ENCODE peak calls at places on chromosome 22, in four cellular contexts. C, P, A and E are unnamed samples.

GRCh38 chr22:22047266-22047665 is 64.7 kb upstream of the TOP3B start:
- DNase-seq in A (no peak), P (no peak), C (no peak), E (no peak)

GRCh38 chr22:41284465-41284864 is 1.5 kb downstream of the RANGAP1 start:
- DNase-seq in A (no peak), C (no peak), P (no peak), E (no peak)

GRCh38 chr22:31530816-31531180 is 34.5 kb downstream of the SFI1 start:
- DNase-seq in A (peak; percentile 13), P (no peak), C (peak; percentile 54), E (no peak)

GRCh38 chr22:49897015-49897684 is 21.1 kb downstream of the ALG12 start:
- DNase-seq in C (no peak), A (no peak), P (no peak), E (no peak)

GRCh38 chr22:30435674-30436126 is 10.1 kb downstream of the MTFP1 start:
- DNase-seq in C (no peak), A (no peak), P (no peak), E (no peak)

GRCh38 chr22:30649430-30650007 is 13.9 kb downstream of the SLC35E4 start:
- DNase-seq in P (peak; percentile 88), A (peak; percentile 72), C (peak; percentile 66), E (peak; percentile 63)

GRCh38 chr22:30427871-30428270 is 2.3 kb downstream of the MTFP1 start:
- DNase-seq in A (no peak), P (no peak), C (no peak), E (no peak)

GRCh38 chr22:23750374-23750743 is 553 bp downstream of the ZNF70 start:
- DNase-seq in C (no peak), A (no peak), P (no peak), E (no peak)

GRCh38 chr22:27238935-27239510 is 562.5 kb downstream of the MN1 start:
- DNase-seq in A (peak; percentile 38), P (no peak), C (peak; percentile 99), E (peak; percentile 100)

GRCh38 chr22:23752090-23752691 is 1.3 kb upstream of the ZNF70 start:
- DNase-seq in P (peak; percentile 80), C (no peak), A (no peak), E (no peak)

GRCh38 chr22:44025171-44026065 is 1.3 kb downstream of the PARVB start:
- DNase-seq in C (no peak), A (no peak), P (peak; percentile 79), E (no peak)

GRCh38 chr22:49934144-49934890 is 15.9 kb downstream of the CRELD2 start:
- DNase-seq in A (no peak), P (peak; percentile 75), C (no peak), E (no peak)

GRCh38 chr22:17213976-17214375 is 5.3 kb downstream of the ADA2 start:
- DNase-seq in A (peak; percentile 66), C (peak; percentile 55), P (peak; percentile 46), E (peak; percentile 27)

GRCh38 chr22:23684051-23684450 is 6.8 kb upstream of the RGL4 start:
- DNase-seq in P (no peak), A (no peak), C (no peak), E (no peak)

GRCh38 chr22:31279327-31279669 is 13.0 kb downstream of the PIK3IP1 start:
- DNase-seq in C (no peak), A (no peak), P (no peak), E (no peak)

GRCh38 chr22:49576241-49577141 is 251.2 kb downstream of the BRD1 start:
- DNase-seq in C (no peak), A (no peak), P (no peak), E (no peak)

GRCh38 chr22:30460147-30460546 is 11.7 kb downstream of the SEC14L3 start:
- DNase-seq in P (no peak), A (no peak), C (no peak), E (no peak)

GRCh38 chr22:40363059-40363458 is 7.3 kb upstream of the SGSM3 start:
- DNase-seq in C (no peak), A (no peak), P (no peak), E (no peak)

GRCh38 chr22:44139773-44140172 is 41.0 kb upstream of the PARVG start:
- DNase-seq in P (no peak), C (no peak), A (no peak), E (no peak)

GRCh38 chr22:39173787-39174497 is 21.5 kb upstream of the CBX7 start:
- DNase-seq in P (no peak), C (no peak), A (peak; percentile 52), E (no peak)

GRCh38 chr22:23715811-23716355 is 25.1 kb downstream of the RGL4 start:
- DNase-seq in A (no peak), P (no peak), C (peak; percentile 9), E (no peak)

GRCh38 chr22:30245985-30246901 is at the start of gene LIF:
- DNase-seq in C (peak; percentile 74), A (peak; percentile 49), P (no peak), E (peak; percentile 79)

GRCh38 chr22:23862103-23862502 is 4.4 kb downstream of the SLC2A11 start:
- DNase-seq in C (peak; percentile 71), P (peak; percentile 73), A (peak; percentile 69), E (peak; percentile 34)

GRCh38 chr22:44576311-44577260 is 78.6 kb upstream of the RTL6 start:
- DNase-seq in C (no peak), P (no peak), A (no peak), E (no peak)

GRCh38 chr22:49394116-49394785 is 433.4 kb downstream of the BRD1 start:
- DNase-seq in A (no peak), C (no peak), P (no peak), E (no peak)

GRCh38 chr22:29194269-29194668 is 11.4 kb upstream of the EMID1 start:
- DNase-seq in C (no peak), A (no peak), P (no peak), E (no peak)

GRCh38 chr22:49371325-49372110 is 456.2 kb downstream of the BRD1 start:
- DNase-seq in C (no peak), A (no peak), P (no peak), E (no peak)

GRCh38 chr22:31611065-31611760 is 50.8 kb downstream of the PISD start:
- DNase-seq in P (no peak), C (peak; percentile 60), A (no peak), E (no peak)

GRCh38 chr22:50506611-50507420 is 686 bp downstream of the LMF2 start:
- DNase-seq in P (peak; percentile 33), A (no peak), C (no peak), E (no peak)

GRCh38 chr22:48803171-48803992 is 1024.3 kb downstream of the BRD1 start:
- DNase-seq in P (no peak), A (no peak), C (no peak), E (no peak)

GRCh38 chr22:33272866-33273265 is 214.7 kb upstream of the SYN3 start:
- DNase-seq in P (no peak), C (no peak), A (no peak), E (no peak)

GRCh38 chr22:35170716-35171697 is 86.3 kb upstream of the HMGXB4 start:
- DNase-seq in C (no peak), A (peak; percentile 90), P (no peak), E (no peak)

GRCh38 chr22:38317237-38317994 is at the start of gene CSNK1E:
- DNase-seq in C (no peak), A (peak; percentile 78), P (peak; percentile 70), E (peak; percentile 46)

GRCh38 chr22:48734961-48735360 is 1092.7 kb downstream of the BRD1 start:
- DNase-seq in C (no peak), A (no peak), P (no peak), E (no peak)

GRCh38 chr22:50691521-50691920 is 18.9 kb downstream of the SHANK3 start:
- DNase-seq in A (peak; percentile 29), C (peak; percentile 71), P (peak; percentile 62), E (peak; percentile 40)

DNA sequence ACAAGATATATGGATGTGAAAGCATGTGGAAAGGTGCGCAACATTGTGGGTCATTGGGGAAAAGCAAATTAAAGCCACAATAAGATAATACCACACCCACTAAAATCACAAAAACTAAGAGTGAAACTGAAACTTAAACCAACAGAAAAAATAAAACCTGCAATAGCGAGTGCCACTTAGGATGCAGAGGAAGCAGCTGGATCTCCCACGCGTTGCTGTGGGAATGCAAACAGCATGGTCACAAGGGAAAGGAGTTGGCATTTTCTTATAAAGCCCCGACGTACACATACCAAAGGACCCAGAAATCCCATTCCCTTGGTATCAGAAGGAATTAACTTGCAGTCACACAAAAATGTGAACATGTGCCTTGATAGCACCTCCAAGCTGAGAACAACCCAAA is 712.0 kb downstream of the TBC1D22A start:
- DNase-seq in A (no peak), P (peak; percentile 13), C (peak; percentile 20), E (no peak)
- H3K4me3 ChIP-seq in A (no peak overlapping the region), P (no peak overlapping the region), C (no peak overlapping the region), E (no peak overlapping the region)

GRCh38 chr22:20920881-20921203 is 3.6 kb downstream of the CRKL start:
- DNase-seq in A (no peak), P (no peak), C (no peak), E (no peak)
- H3K4me3 ChIP-seq in A (no peak overlapping the region), P (peak overlapping the region; percentile 58), C (peak overlapping the region; percentile 95), E (peak overlapping the region; percentile 93)

GRCh38 chr22:42284230-42284591 is 13.8 kb upstream of the TCF20 start:
- DNase-seq in A (no peak), C (no peak), P (no peak), E (no peak)

GRCh38 chr22:42284643-42285181 is 14.3 kb upstream of the TCF20 start:
- DNase-seq in P (no peak), A (no peak), C (no peak), E (no peak)

GRCh38 chr22:42285604-42286003 is 15.2 kb upstream of the TCF20 start:
- DNase-seq in P (no peak), A (no peak), C (no peak), E (no peak)

GRCh38 chr22:42287174-42287890 is 16.9 kb upstream of the TCF20 start:
- DNase-seq in C (no peak), P (peak; percentile 76), A (no peak), E (no peak)

GRCh38 chr22:42286205-42286604 is 15.8 kb upstream of the TCF20 start:
- DNase-seq in A (no peak), P (peak; percentile 65), C (no peak), E (no peak)
- H3K4me3 ChIP-seq in A (no peak overlapping the region), P (no peak overlapping the region), C (no peak overlapping the region), E (no peak overlapping the region)

DNA sequence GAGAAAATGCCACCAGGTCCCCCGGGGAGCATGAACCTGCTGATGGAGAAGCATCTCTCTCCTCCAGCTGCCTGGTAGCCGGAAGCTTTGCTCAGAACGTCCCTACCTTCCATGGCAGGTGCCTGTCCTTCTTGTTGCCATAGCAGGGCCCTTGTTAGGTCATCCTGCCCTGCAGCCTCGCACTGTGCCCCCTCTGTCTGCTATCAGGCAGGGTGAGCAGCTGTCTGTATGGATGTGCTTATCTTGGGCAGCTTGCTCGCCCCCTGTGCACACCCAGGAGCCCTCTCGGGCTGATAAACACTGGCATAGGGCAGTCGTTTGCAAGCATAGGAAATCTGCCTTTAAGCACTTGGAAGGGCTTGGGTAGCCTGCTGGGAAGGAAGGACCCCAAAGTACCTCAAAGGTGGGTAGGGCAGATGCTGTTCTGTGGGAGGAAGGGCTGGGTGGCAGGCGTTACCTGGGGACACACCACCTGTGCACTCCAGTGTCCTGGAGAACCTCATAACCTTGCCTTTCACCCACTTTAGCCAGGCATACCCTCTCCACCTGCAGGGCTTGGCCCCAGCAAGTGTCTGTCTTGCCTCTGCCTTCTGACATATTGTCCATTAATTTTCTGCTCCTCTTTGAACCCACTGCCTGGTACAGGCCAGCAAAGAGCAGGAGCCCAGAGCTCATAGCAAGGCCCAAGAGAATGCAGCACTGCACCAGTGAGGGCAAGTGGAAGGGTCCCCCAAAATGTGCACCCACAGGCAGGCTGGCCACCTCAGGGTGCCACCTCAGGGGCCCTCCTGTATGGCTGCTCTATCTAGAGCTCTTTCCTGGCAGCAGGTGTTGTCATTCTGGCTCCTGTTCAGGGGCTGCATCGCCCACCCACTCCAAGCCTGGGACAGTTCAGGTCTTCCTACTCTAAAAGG is 8.0 kb upstream of the COMT start:
- DNase-seq in A (no peak), P (no peak), C (no peak), E (no peak)
- H3K4me3 ChIP-seq in A (no peak overlapping the region), P (no peak overlapping the region), C (no peak overlapping the region), E (no peak overlapping the region)

GRCh38 chr22:37022483-37023337 is 3.2 kb downstream of the MPST start:
- DNase-seq in A (no peak), C (no peak), P (no peak), E (no peak)
- H3K4me3 ChIP-seq in A (no peak overlapping the region), C (no peak overlapping the region), P (no peak overlapping the region), E (no peak overlapping the region)